ENCODE peak calls at places on chromosomes 1 and 21, in ten cellular contexts. L is PC-3; Y is transverse colon; X is HCT116; P is thyroid gland; M is tibial artery; A is A549; G is uterus; E is CD8-positive, alpha-beta T cell; U is AG04450. V is an unnamed sample.

GRCh38 chr1:206898089-206898908 is 1.1 kb downstream of the IL24 start:
- DNase-seq in L (peak), Y (no peak), A (no peak), U (no peak), G (no peak), M (no peak), P (no peak), X (no peak), E (no peak), V (peak)

GRCh38 chr1:23539698-23540266 is 8.7 kb upstream of the E2F2 start:
- DNase-seq in G (peak), Y (peak), L (peak), U (peak), A (peak), P (peak), E (peak), X (peak), M (peak), V (peak)

GRCh38 chr1:101781437-101781836 is 215.3 kb downstream of the OLFM3 start:
- DNase-seq in Y (no peak), L (peak), E (no peak), U (no peak), A (no peak), X (no peak), M (no peak), P (peak), G (no peak), V (no peak)

GRCh38 chr1:85888961-85889360 is 180.7 kb upstream of the ZNHIT6 start:
- DNase-seq in P (no peak), E (no peak), G (no peak), A (no peak), U (no peak), X (no peak), Y (no peak), L (no peak), M (no peak), V (no peak)

GRCh38 chr1:184075040-184076029 is 23.8 kb downstream of the TSEN15 start:
- DNase-seq in L (peak), M (no peak), E (no peak), X (peak), U (no peak), P (peak), G (peak), Y (peak), A (peak), V (peak)

GRCh38 chr1:145992502-145992936 is 3.9 kb downstream of the TXNIP start:
- DNase-seq in E (no peak), L (no peak), P (no peak), U (no peak), X (no peak), G (peak), M (peak), A (no peak), Y (no peak), V (no peak)

GRCh38 chr1:66648896-66649597 is 103.2 kb upstream of the DYNLT5 start:
- DNase-seq in P (peak), G (no peak), X (no peak), U (no peak), Y (peak), A (no peak), L (no peak), M (no peak), E (no peak), V (no peak)

GRCh38 chr1:38308780-38309179 is 262.2 kb upstream of the POU3F1 start:
- DNase-seq in X (no peak), A (no peak), M (no peak), U (no peak), G (no peak), P (no peak), E (no peak), Y (no peak), L (peak), V (no peak)

GRCh38 chr1:117669572-117669971 is 63.7 kb downstream of the TENT5C start:
- DNase-seq in P (no peak), X (no peak), L (no peak), M (no peak), Y (no peak), A (no peak), G (no peak), E (no peak), U (no peak), V (no peak)

GRCh38 chr1:230902349-230902923 is 34.1 kb upstream of the C1orf198 start:
- DNase-seq in E (no peak), G (no peak), X (no peak), P (no peak), U (no peak), A (no peak), L (no peak), M (no peak), Y (no peak), V (no peak)

GRCh38 chr21:17498586-17498985 is 14.3 kb upstream of the CXADR start:
- DNase-seq in P (no peak), A (no peak), L (no peak), E (no peak), X (no peak), M (no peak), Y (no peak), U (no peak), G (no peak), V (no peak)

GRCh38 chr1:223515416-223515815 is 122.2 kb downstream of the CCDC185 start:
- DNase-seq in X (no peak), A (no peak), P (no peak), G (no peak), E (peak), L (no peak), U (no peak), M (no peak), Y (no peak), V (no peak)

GRCh38 chr1:45867697-45868346 is 64.4 kb downstream of the MAST2 start:
- DNase-seq in Y (no peak), P (no peak), U (no peak), E (no peak), G (no peak), L (peak), X (no peak), M (no peak), A (no peak), V (no peak)

GRCh38 chr21:46054447-46054846 is 43.5 kb upstream of the COL6A2 start:
- DNase-seq in P (no peak), M (no peak), E (no peak), Y (no peak), A (no peak), X (no peak), G (no peak), L (no peak), U (no peak), V (no peak)

GRCh38 chr21:27802816-27803475 is 836.1 kb upstream of the ADAMTS5 start:
- DNase-seq in A (no peak), L (peak), M (no peak), X (no peak), E (no peak), U (no peak), P (peak), Y (peak), G (peak), V (peak)

GRCh38 chr1:38546630-38547029 is 312.9 kb downstream of the RRAGC start:
- DNase-seq in A (no peak), Y (no peak), P (no peak), E (no peak), X (no peak), G (no peak), U (no peak), L (no peak), M (no peak), V (no peak)

GRCh38 chr1:100736766-100737165 is 17.2 kb downstream of the VCAM1 start:
- DNase-seq in A (no peak), P (no peak), G (no peak), M (no peak), Y (no peak), U (peak), E (no peak), L (peak), X (no peak), V (no peak)

GRCh38 chr1:207959141-207959825 is 48.4 kb upstream of the CD34 start:
- DNase-seq in M (peak), L (no peak), U (no peak), G (peak), E (no peak), A (no peak), Y (peak), P (peak), X (no peak), V (peak)

GRCh38 chr21:34983680-34984086 is 65.4 kb downstream of the RUNX1 start:
- DNase-seq in E (peak), G (no peak), M (no peak), X (no peak), Y (no peak), L (peak), P (no peak), A (no peak), U (no peak), V (peak)

GRCh38 chr1:93715529-93716126 is 34.0 kb upstream of the BCAR3 start:
- DNase-seq in E (no peak), L (no peak), P (no peak), X (no peak), A (no peak), M (no peak), U (no peak), Y (no peak), G (no peak), V (no peak)

GRCh38 chr1:75587692-75588091 is 23.2 kb downstream of the SLC44A5 start:
- DNase-seq in G (no peak), L (no peak), Y (no peak), M (no peak), A (no peak), X (no peak), P (no peak), E (no peak), U (no peak), V (no peak)

GRCh38 chr21:25176637-25177412 is 430.5 kb downstream of the MRPL39 start:
- DNase-seq in P (no peak), M (no peak), A (no peak), Y (no peak), G (no peak), E (no peak), U (no peak), L (peak), X (no peak), V (no peak)

GRCh38 chr1:21894034-21894881 is 42.9 kb downstream of the HSPG2 start:
- DNase-seq in U (no peak), P (no peak), M (no peak), G (no peak), Y (no peak), X (no peak), E (no peak), A (no peak), L (no peak), V (no peak)

GRCh38 chr1:240242601-240243144 is 151.0 kb downstream of the FMN2 start:
- DNase-seq in E (no peak), L (peak), M (no peak), A (no peak), X (no peak), U (peak), P (no peak), G (no peak), Y (no peak), V (peak)

GRCh38 chr1:210233216-210233494 is 559 bp downstream of the SERTAD4 start:
- DNase-seq in L (peak), X (no peak), E (no peak), P (no peak), G (no peak), M (no peak), A (no peak), U (no peak), Y (no peak), V (no peak)
- H3K4me3 ChIP-seq in L (peak), X (peak), E (no peak), P (peak), G (peak), M (peak), A (peak), U (peak), Y (peak), V (peak)

GRCh38 chr1:153238536-153238935 is 21.0 kb upstream of the LORICRIN start:
- DNase-seq in X (peak), A (no peak), M (no peak), E (no peak), U (no peak), G (no peak), L (peak), P (no peak), Y (no peak), V (no peak)
- TF ChIP-seq CTCF in X (peak), A (no peak), M (no peak), E (no peak), U (no peak), G (no peak), L (peak), P (no peak), Y (no peak), V (no peak)

GRCh38 chr1:192805832-192806323 is 3.0 kb upstream of the RGS2 start:
- DNase-seq in X (peak), E (no peak), G (no peak), U (peak), M (no peak), Y (no peak), P (no peak), L (peak), A (peak), V (peak)

GRCh38 chr1:192802406-192802805 is 6.4 kb upstream of the RGS2 start:
- DNase-seq in L (no peak), M (no peak), E (no peak), G (no peak), A (no peak), P (no peak), Y (no peak), U (no peak), X (no peak), V (no peak)

GRCh38 chr1:192801451-192801850 is 7.4 kb upstream of the RGS2 start:
- DNase-seq in P (no peak), L (peak), G (no peak), Y (no peak), U (no peak), M (no peak), A (no peak), E (no peak), X (no peak), V (no peak)

GRCh38 chr1:192807221-192807967 is 1.4 kb upstream of the RGS2 start:
- DNase-seq in M (no peak), A (peak), G (no peak), U (no peak), E (no peak), Y (no peak), L (peak), X (no peak), P (no peak), V (no peak)

DNA sequence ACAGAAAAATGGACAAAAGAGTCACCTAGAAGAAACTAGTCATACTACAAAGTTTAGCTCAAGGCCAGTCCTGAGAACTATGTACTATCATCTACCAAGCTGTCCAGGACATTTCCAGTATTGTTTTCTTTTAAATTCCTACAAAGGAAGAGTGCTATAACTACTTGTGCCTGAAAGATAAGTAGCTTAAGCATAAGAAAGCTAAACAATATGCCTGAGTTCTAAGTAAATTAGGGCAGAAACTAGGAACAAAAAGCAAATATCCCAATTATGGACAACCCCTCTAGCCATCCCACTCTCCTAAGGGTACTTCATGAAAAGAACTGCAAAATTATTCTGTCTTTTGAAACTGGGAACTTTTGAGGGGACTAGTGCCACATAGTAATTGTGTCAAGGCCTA is 5.3 kb upstream of the RGS2 start:
- DNase-seq in Y (no peak), L (no peak), P (no peak), E (no peak), A (no peak), M (no peak), G (no peak), U (no peak), X (no peak), V (no peak)
- H3K27ac ChIP-seq in Y (no peak), L (no peak), P (no peak), E (no peak), A (no peak), M (no peak), G (peak), U (no peak), X (no peak), V (no peak)

GRCh38 chr1:159935719-159936283 is 9.6 kb downstream of the IGSF9 start:
- DNase-seq in X (no peak), A (no peak), P (no peak), L (no peak), E (no peak), U (no peak), M (no peak), Y (no peak), G (no peak), V (no peak)
- H3K4me3 ChIP-seq in X (no peak), A (no peak), P (no peak), L (no peak), E (no peak), U (no peak), M (no peak), Y (no peak), G (no peak), V (no peak)

GRCh38 chr1:88922214-88922613 is 30.8 kb upstream of the GTF2B start:
- DNase-seq in E (no peak), U (no peak), P (no peak), A (no peak), L (peak), G (no peak), Y (no peak), M (no peak), X (no peak), V (no peak)
- TF ChIP-seq CTCF in E (no peak), U (no peak), P (no peak), A (no peak), L (peak), G (no peak), Y (no peak), M (no peak), X (no peak), V (no peak)

GRCh38 chr1:203054184-203054583 is 27.9 kb downstream of the PPFIA4 start:
- DNase-seq in Y (no peak), L (no peak), U (no peak), G (no peak), M (no peak), P (no peak), A (no peak), X (no peak), E (no peak), V (no peak)
- H3K27ac ChIP-seq in Y (no peak), L (no peak), U (no peak), G (no peak), M (no peak), P (no peak), A (no peak), X (no peak), E (no peak), V (no peak)

GRCh38 chr1:108960719-108961118 is 2.6 kb downstream of the CLCC1 start:
- DNase-seq in A (no peak), Y (no peak), P (no peak), L (no peak), U (no peak), X (no peak), M (no peak), G (no peak), E (no peak), V (no peak)
- H3K4me3 ChIP-seq in A (no peak), Y (no peak), P (no peak), L (no peak), U (no peak), X (no peak), M (no peak), G (no peak), E (no peak), V (no peak)

GRCh38 chr1:25889470-25889869 is 14.0 kb upstream of the PAQR7 start:
- DNase-seq in X (no peak), Y (no peak), A (no peak), U (no peak), P (no peak), M (no peak), G (no peak), L (peak), E (no peak), V (peak)
- TF ChIP-seq CTCF in X (peak), Y (no peak), A (no peak), U (peak), P (no peak), M (no peak), G (no peak), L (peak), E (no peak), V (peak)

DNA sequence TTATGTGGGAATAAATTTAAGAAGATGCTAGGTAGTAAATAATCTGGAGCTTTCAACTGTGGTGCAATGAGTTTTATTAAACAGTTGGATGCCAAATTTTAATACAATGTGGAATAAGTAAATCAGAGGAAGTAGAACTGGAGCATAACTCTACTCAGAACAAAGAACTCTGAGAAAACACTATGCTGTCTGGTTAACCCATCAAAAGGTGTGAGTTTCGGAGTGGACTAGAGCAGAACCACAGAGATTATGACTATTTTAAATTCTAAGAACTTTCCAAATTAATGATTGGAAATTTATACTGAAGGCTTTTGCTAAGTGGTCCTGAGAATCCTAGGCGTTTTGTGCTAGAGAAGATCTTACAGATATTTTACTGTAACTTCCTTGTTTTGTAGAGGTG is 132.2 kb downstream of the NTMT2 start:
- DNase-seq in E (no peak), M (no peak), A (no peak), L (no peak), Y (no peak), G (no peak), X (no peak), P (no peak), U (no peak), V (no peak)
- H3K27ac ChIP-seq in E (no peak), M (no peak), A (no peak), L (no peak), Y (no peak), G (no peak), X (no peak), P (no peak), U (no peak), V (no peak)

V was measured in brain microvascular endothelial cell.